ENCODE peak calls at places on chromosomes 11 and 22, in ten cellular contexts. One of them, this sample, is unnamed.

GRCh38 chr22:39535831-39536449 is 3.4 kb upstream of the RPS19BP1 start:
- DNase-seq in iris pigment epithelial cell: no peak
- DNase-seq in amniotic stem cell: no peak
- DNase-seq in AG09319: no peak
- DNase-seq in NCI-H2029: no peak
- DNase-seq in activated CD4-positive, alpha-beta T cell treated with anti-CD3 and anti-CD28 coated beads for 24 hours: no peak
- DNase-seq in germinal center: no peak
- DNase-seq in DMS53: no peak
- DNase-seq in body of pancreas: no peak
- DNase-seq in hippocampal formation: no peak
- DNase-seq in this sample: no peak

GRCh38 chr11:130478881-130479280 is 30.4 kb downstream of the ADAMTS15 start:
- DNase-seq in iris pigment epithelial cell: no peak
- DNase-seq in amniotic stem cell: no peak
- DNase-seq in AG09319: no peak
- DNase-seq in NCI-H2029: no peak
- DNase-seq in activated CD4-positive, alpha-beta T cell treated with anti-CD3 and anti-CD28 coated beads for 24 hours: no peak
- DNase-seq in germinal center: no peak
- DNase-seq in DMS53: no peak
- DNase-seq in body of pancreas: no peak
- DNase-seq in hippocampal formation: no peak
- DNase-seq in this sample: peak

GRCh38 chr22:45469573-45470383 is 32.9 kb upstream of the FBLN1 start:
- DNase-seq in iris pigment epithelial cell: peak
- DNase-seq in amniotic stem cell: no peak
- DNase-seq in AG09319: no peak
- DNase-seq in NCI-H2029: no peak
- DNase-seq in activated CD4-positive, alpha-beta T cell treated with anti-CD3 and anti-CD28 coated beads for 24 hours: no peak
- DNase-seq in germinal center: no peak
- DNase-seq in DMS53: no peak
- DNase-seq in body of pancreas: no peak
- DNase-seq in hippocampal formation: no peak
- DNase-seq in this sample: peak

GRCh38 chr11:6480299-6480914 is 724 bp downstream of the ARFIP2 start:
- DNase-seq in iris pigment epithelial cell: no peak
- DNase-seq in amniotic stem cell: no peak
- DNase-seq in AG09319: no peak
- DNase-seq in NCI-H2029: no peak
- DNase-seq in activated CD4-positive, alpha-beta T cell treated with anti-CD3 and anti-CD28 coated beads for 24 hours: no peak
- DNase-seq in germinal center: no peak
- DNase-seq in DMS53: no peak
- DNase-seq in body of pancreas: peak
- DNase-seq in hippocampal formation: no peak
- DNase-seq in this sample: no peak

GRCh38 chr11:118609380-118610219 is 2.2 kb downstream of the PHLDB1 start:
- DNase-seq in iris pigment epithelial cell: peak
- DNase-seq in amniotic stem cell: no peak
- DNase-seq in AG09319: no peak
- DNase-seq in NCI-H2029: no peak
- DNase-seq in activated CD4-positive, alpha-beta T cell treated with anti-CD3 and anti-CD28 coated beads for 24 hours: no peak
- DNase-seq in germinal center: no peak
- DNase-seq in DMS53: peak
- DNase-seq in body of pancreas: peak
- DNase-seq in hippocampal formation: peak
- DNase-seq in this sample: peak

GRCh38 chr11:12276356-12276755 is 101.0 kb upstream of the PARVA start:
- DNase-seq in iris pigment epithelial cell: no peak
- DNase-seq in amniotic stem cell: no peak
- DNase-seq in AG09319: no peak
- DNase-seq in NCI-H2029: peak
- DNase-seq in activated CD4-positive, alpha-beta T cell treated with anti-CD3 and anti-CD28 coated beads for 24 hours: no peak
- DNase-seq in germinal center: no peak
- DNase-seq in DMS53: peak
- DNase-seq in body of pancreas: no peak
- DNase-seq in hippocampal formation: no peak
- DNase-seq in this sample: no peak

GRCh38 chr22:17314472-17314871 is 54.8 kb upstream of the CECR2 start:
- DNase-seq in iris pigment epithelial cell: no peak
- DNase-seq in amniotic stem cell: no peak
- DNase-seq in AG09319: no peak
- DNase-seq in NCI-H2029: peak
- DNase-seq in activated CD4-positive, alpha-beta T cell treated with anti-CD3 and anti-CD28 coated beads for 24 hours: no peak
- DNase-seq in germinal center: no peak
- DNase-seq in DMS53: peak
- DNase-seq in body of pancreas: no peak
- DNase-seq in hippocampal formation: no peak
- DNase-seq in this sample: no peak

GRCh38 chr11:68509105-68509504 is 48.6 kb downstream of the PPP6R3 start:
- DNase-seq in iris pigment epithelial cell: no peak
- DNase-seq in amniotic stem cell: no peak
- DNase-seq in AG09319: peak
- DNase-seq in NCI-H2029: no peak
- DNase-seq in activated CD4-positive, alpha-beta T cell treated with anti-CD3 and anti-CD28 coated beads for 24 hours: no peak
- DNase-seq in germinal center: no peak
- DNase-seq in DMS53: no peak
- DNase-seq in body of pancreas: no peak
- DNase-seq in hippocampal formation: no peak
- DNase-seq in this sample: peak

This sample was measured in fibroblast of lung.